ENCODE peak calls at places on chromosomes 11 and 22, in four cellular contexts. X is suprapubic skin, V is stomach, D is HCT116. U is an unnamed sample. For H3K27me3, the result is how much of the 10 kb centered on the place peaks cover.

GRCh38 chr11:84498016-84498415 is 1129.1 kb downstream of the DLG2 start:
- DNase-seq in X (no peak), V (no peak), D (no peak), U (no peak)

GRCh38 chr11:68447015-68447801 is 13.3 kb upstream of the PPP6R3 start:
- DNase-seq in X (peak), V (peak), D (peak), U (no peak)

GRCh38 chr11:59997800-59998199 is 19.2 kb upstream of the OOSP4B start:
- DNase-seq in X (no peak), V (no peak), D (no peak), U (no peak)

GRCh38 chr11:133811850-133812685 is 33.2 kb downstream of the SPATA19 start:
- DNase-seq in X (no peak), V (no peak), D (no peak), U (no peak)

GRCh38 chr11:5992150-5992549 is 5.4 kb upstream of the OR52L1 start:
- DNase-seq in X (no peak), V (no peak), D (no peak), U (no peak)

GRCh38 chr11:69826773-69827172 is 7.6 kb upstream of the FGF3 start:
- DNase-seq in X (no peak), V (no peak), D (no peak), U (no peak)

GRCh38 chr11:17748761-17749721 is 14.5 kb downstream of the KCNC1 start:
- DNase-seq in X (peak), V (no peak), D (no peak), U (no peak)

GRCh38 chr22:17140826-17141771 is 18.0 kb downstream of the HDHD5 start:
- DNase-seq in X (peak), V (no peak), D (no peak), U (no peak)

GRCh38 chr11:931385-931784 is 5.7 kb downstream of the AP2A2 start:
- DNase-seq in X (no peak), V (no peak), D (no peak), U (no peak)

GRCh38 chr11:35040221-35040942 is 98.6 kb upstream of the CD44 start:
- DNase-seq in X (no peak), V (no peak), D (no peak), U (peak)

GRCh38 chr11:94459576-94459975 is 34.1 kb downstream of the MRE11 start:
- DNase-seq in X (no peak), V (no peak), D (no peak), U (no peak)

GRCh38 chr11:86538223-86538548 is 134.2 kb downstream of the ME3 start:
- DNase-seq in X (no peak), V (no peak), D (no peak), U (no peak)

GRCh38 chr11:113690619-113691569 is 15.2 kb downstream of the TMPRSS5 start:
- DNase-seq in X (no peak), V (peak), D (peak), U (peak)

GRCh38 chr22:19593991-19594569 is 69.9 kb upstream of the CLDN5 start:
- DNase-seq in X (no peak), V (no peak), D (no peak), U (no peak)

GRCh38 chr11:80165763-80166162 is 724.9 kb upstream of the TENM4 start:
- DNase-seq in X (no peak), V (no peak), D (no peak), U (no peak)

GRCh38 chr11:17314232-17314547 is 37.4 kb upstream of the NCR3LG1 start:
- DNase-seq in X (no peak), V (no peak), D (no peak), U (no peak)

GRCh38 chr11:27352781-27353180 is 10.2 kb downstream of the CCDC34 start:
- DNase-seq in X (no peak), V (no peak), D (no peak), U (no peak)

GRCh38 chr22:23824476-23825245 is 14.1 kb downstream of the DERL3 start:
- DNase-seq in X (no peak), V (no peak), D (no peak), U (no peak)

GRCh38 chr11:70183032-70183431 is 20.1 kb upstream of the FADD start:
- DNase-seq in X (no peak), V (no peak), D (no peak), U (no peak)

GRCh38 chr11:107408762-107409200 is 48.8 kb downstream of the CWF19L2 start:
- DNase-seq in X (no peak), V (no peak), D (no peak), U (no peak)

GRCh38 chr22:17883356-17883755 is 109.1 kb upstream of the BID start:
- DNase-seq in X (no peak), V (no peak), D (no peak), U (no peak)

GRCh38 chr22:44944891-44945600 is 64.8 kb downstream of the PHF21B start:
- DNase-seq in X (no peak), V (no peak), D (no peak), U (no peak)

GRCh38 chr22:27876684-27877083 is 42.4 kb downstream of the PITPNB start:
- DNase-seq in X (no peak), V (no peak), D (no peak), U (no peak)

GRCh38 chr22:31139866-31140716 is at the start of gene PLA2G3:
- DNase-seq in X (no peak), V (peak), D (no peak), U (no peak)

GRCh38 chr11:2867722-2868548 is 17.6 kb downstream of the CDKN1C start:
- DNase-seq in X (no peak), V (no peak), D (no peak), U (no peak)

GRCh38 chr11:2870460-2870859 is 15.1 kb downstream of the CDKN1C start:
- DNase-seq in X (no peak), V (no peak), D (no peak), U (no peak)

GRCh38 chr11:2868604-2869526 is 16.7 kb downstream of the CDKN1C start:
- DNase-seq in X (no peak), V (no peak), D (no peak), U (no peak)

GRCh38 chr11:2869561-2870427 is 15.8 kb downstream of the CDKN1C start:
- DNase-seq in X (no peak), V (no peak), D (no peak), U (no peak)

DNA sequence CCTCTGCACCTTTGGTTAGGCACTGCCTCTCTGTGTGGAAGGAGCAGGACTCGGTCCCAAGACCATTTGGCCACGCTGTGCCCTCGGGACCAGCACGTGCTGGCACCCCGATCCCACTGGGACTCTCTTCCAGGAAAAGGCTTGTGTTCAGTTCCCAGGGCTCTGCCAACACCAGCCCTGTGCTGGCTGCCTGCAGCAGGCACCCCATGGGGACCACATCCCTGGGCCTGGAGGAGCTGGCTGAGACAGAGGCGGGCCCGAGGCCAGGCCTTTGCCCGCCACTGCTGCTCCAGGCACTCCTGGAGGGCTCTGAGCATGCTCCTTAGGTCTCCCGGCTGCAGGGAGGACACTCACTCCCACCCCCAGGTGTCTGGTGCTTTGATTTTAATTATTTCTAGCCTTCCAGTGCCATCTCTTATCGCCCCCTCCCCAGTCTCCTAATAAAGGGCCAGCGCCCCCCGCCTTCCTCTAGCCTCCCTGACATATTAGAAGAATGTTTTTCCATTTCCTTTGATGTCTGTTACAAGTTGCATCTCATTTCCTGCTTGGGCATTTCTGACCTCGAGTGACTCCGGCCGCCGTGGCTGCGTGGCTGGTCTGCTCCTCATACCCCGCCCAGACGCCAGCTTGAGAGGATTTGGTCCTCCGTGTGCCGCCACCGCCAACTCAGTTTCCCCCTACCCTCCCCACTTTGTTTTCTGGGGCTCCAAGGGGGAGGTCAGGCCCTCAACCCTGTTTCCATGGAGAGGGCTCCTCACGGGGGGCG is 14.4 kb downstream of the CDKN1C start:
- DNase-seq in X (no peak), V (no peak), D (no peak), U (no peak)
- H3K27me3 ChIP-seq in X (under half), V (under half), D (under half), U (under half)

DNA sequence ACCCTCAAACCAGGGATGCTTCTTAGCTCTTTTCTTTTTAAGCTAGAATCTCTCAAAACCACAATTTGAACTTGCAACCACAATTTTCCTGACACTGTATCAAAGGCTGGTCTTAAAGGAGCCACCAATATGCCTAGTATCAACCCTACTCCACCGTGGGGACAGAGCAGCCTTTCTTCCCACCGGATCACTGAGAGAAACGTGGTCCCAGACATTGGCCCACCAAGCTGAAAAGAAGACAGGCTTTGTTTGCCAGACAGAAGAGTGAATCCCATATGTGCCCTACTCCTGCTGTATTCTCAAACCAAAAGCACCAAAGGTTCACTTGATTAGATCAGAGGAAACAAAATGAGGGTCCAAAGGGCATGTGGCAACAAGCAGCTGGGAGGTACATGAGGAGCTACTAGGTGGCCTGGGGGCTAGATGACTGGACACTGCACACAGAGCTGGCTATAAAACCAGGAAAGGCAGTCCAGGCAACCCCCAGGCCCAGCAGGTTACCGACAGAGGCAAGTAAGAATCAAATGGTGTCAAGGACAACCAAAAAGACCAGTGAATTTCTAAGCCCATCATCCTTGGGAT is 3.6 kb upstream of the VWCE start:
- DNase-seq in X (no peak), V (no peak), D (no peak), U (no peak)
- TF ChIP-seq POLR2AphosphoS5 in X (no peak), V (no peak), D (no peak), U (no peak)

GRCh38 chr22:50454556-50455075 is 20.2 kb downstream of the SBF1 start:
- DNase-seq in X (no peak), V (no peak), D (no peak), U (no peak)

GRCh38 chr22:50459016-50459415 is 15.8 kb downstream of the SBF1 start:
- DNase-seq in X (no peak), V (no peak), D (no peak), U (no peak)

GRCh38 chr22:50456026-50456425 is 18.8 kb downstream of the SBF1 start:
- DNase-seq in X (no peak), V (no peak), D (no peak), U (no peak)

GRCh38 chr22:50455201-50455600 is 19.6 kb downstream of the SBF1 start:
- DNase-seq in X (no peak), V (no peak), D (no peak), U (no peak)

GRCh38 chr22:50456466-50457234 is 18.2 kb downstream of the SBF1 start:
- DNase-seq in X (no peak), V (no peak), D (no peak), U (no peak)
- TF ChIP-seq CTCF in X (no peak), V (no peak), D (no peak), U (peak)

DNA sequence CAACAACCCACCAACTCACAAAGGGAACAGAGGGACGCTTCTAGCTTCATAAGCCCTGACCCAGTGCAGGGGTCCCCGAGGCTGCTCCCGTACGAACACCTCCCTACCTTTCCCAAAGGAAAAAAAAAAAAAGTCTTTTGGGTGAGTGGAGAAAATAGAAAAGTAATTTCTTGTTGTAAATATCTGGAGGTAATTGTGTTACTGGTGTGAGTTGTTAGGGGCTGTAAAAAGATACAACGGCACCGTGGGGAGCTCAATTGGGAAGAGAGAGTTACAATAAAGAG is 3.4 kb downstream of the PAX6 start:
- DNase-seq in X (no peak), V (no peak), D (no peak), U (no peak)
- H3K27me3 ChIP-seq in X (half or more), V (half or more), D (under half), U (half or more)

DNA sequence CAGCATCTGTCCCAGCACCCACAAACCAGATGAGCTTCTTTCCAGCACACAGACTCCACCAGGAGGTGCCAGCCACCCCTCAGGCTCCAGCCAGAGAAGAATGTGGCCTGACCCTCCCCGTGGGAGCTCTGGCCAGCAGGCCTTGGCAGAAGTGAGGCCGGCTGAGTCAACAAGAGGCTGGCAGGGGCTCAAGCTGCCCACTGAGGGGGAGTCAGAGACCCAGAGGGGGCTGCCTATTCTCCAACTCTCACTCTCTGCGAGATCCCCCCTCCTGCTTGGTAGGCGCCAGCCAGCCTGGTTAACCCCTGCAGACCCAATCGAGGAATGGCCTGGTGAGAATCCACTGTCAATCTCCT is 10.6 kb upstream of the CDC42EP1 start:
- DNase-seq in X (no peak), V (peak), D (no peak), U (no peak)
- TF ChIP-seq POLR2AphosphoS5 in X (no peak), V (peak), D (no peak), U (no peak)

GRCh38 chr11:102268985-102269470 is 48.3 kb upstream of the BIRC3 start:
- DNase-seq in X (no peak), V (no peak), D (no peak), U (no peak)
- TF ChIP-seq CTCF in X (no peak), V (no peak), D (peak), U (no peak)

GRCh38 chr22:43391306-43391705 is 20.5 kb upstream of the MPPED1 start:
- DNase-seq in X (no peak), V (no peak), D (no peak), U (no peak)

GRCh38 chr22:43393132-43393844 is 18.5 kb upstream of the MPPED1 start:
- DNase-seq in X (peak), V (no peak), D (no peak), U (no peak)

GRCh38 chr22:43390166-43390565 is 21.6 kb upstream of the MPPED1 start:
- DNase-seq in X (peak), V (no peak), D (no peak), U (no peak)

GRCh38 chr22:43393845-43394474 is 17.9 kb upstream of the MPPED1 start:
- DNase-seq in X (no peak), V (no peak), D (no peak), U (no peak)

GRCh38 chr22:43392385-43392989 is 19.3 kb upstream of the MPPED1 start:
- DNase-seq in X (peak), V (no peak), D (no peak), U (no peak)
- H3K27me3 ChIP-seq in X (under half), V (under half), D (under half), U (under half)